ENCODE peak calls at places on chromosomes 1 and 21, in five cellular contexts. One of them, this sample, is unnamed.

GRCh38 chr1:156499703-156500577 is 635 bp downstream of the MEF2D start:
- DNase-seq in colonic mucosa: peak; percentile 73
- DNase-seq in mammary epithelial cell: no peak
- DNase-seq in pancreas: peak; percentile 86
- DNase-seq in upper lobe of right lung: peak; percentile 80
- DNase-seq in this sample: no peak

GRCh38 chr1:234990328-234990675 is 138.3 kb downstream of the TOMM20 start:
- DNase-seq in upper lobe of right lung: no peak
- DNase-seq in mammary epithelial cell: no peak
- DNase-seq in pancreas: no peak
- DNase-seq in colonic mucosa: no peak
- DNase-seq in this sample: no peak

GRCh38 chr1:228317891-228318810 is 88.5 kb downstream of the TRIM11 start:
- DNase-seq in colonic mucosa: no peak
- DNase-seq in pancreas: peak; percentile 68
- DNase-seq in upper lobe of right lung: peak; percentile 50
- DNase-seq in mammary epithelial cell: no peak
- DNase-seq in this sample: no peak

GRCh38 chr1:42392923-42393848 is 12.6 kb downstream of the RIMKLA start:
- DNase-seq in upper lobe of right lung: no peak
- DNase-seq in mammary epithelial cell: no peak
- DNase-seq in colonic mucosa: peak; percentile 42
- DNase-seq in pancreas: no peak
- DNase-seq in this sample: no peak

GRCh38 chr1:15621975-15622374 is 4.7 kb downstream of the DDI2 start:
- DNase-seq in pancreas: no peak
- DNase-seq in mammary epithelial cell: no peak
- DNase-seq in colonic mucosa: no peak
- DNase-seq in upper lobe of right lung: no peak
- DNase-seq in this sample: no peak

GRCh38 chr1:54965624-54966340 is 14.6 kb upstream of the TMEM61 start:
- DNase-seq in colonic mucosa: peak; percentile 40
- DNase-seq in upper lobe of right lung: no peak
- DNase-seq in mammary epithelial cell: peak; percentile 52
- DNase-seq in pancreas: no peak
- DNase-seq in this sample: no peak

GRCh38 chr21:37921091-37921490 is 4.8 kb upstream of the KCNJ6 start:
- DNase-seq in mammary epithelial cell: peak; percentile 5
- DNase-seq in colonic mucosa: no peak
- DNase-seq in upper lobe of right lung: no peak
- DNase-seq in pancreas: no peak
- DNase-seq in this sample: no peak

GRCh38 chr1:209483691-209484090 is 99.8 kb upstream of the CAMK1G start:
- DNase-seq in pancreas: no peak
- DNase-seq in colonic mucosa: no peak
- DNase-seq in upper lobe of right lung: no peak
- DNase-seq in mammary epithelial cell: no peak
- DNase-seq in this sample: no peak

GRCh38 chr1:228884615-228885566 is 149.6 kb downstream of the RHOU start:
- DNase-seq in colonic mucosa: peak; percentile 5
- DNase-seq in pancreas: no peak
- DNase-seq in mammary epithelial cell: no peak
- DNase-seq in upper lobe of right lung: no peak
- DNase-seq in this sample: no peak

GRCh38 chr1:210505601-210506564 is 177.2 kb downstream of the HHAT start:
- DNase-seq in mammary epithelial cell: no peak
- DNase-seq in upper lobe of right lung: no peak
- DNase-seq in pancreas: no peak
- DNase-seq in colonic mucosa: no peak
- DNase-seq in this sample: no peak

GRCh38 chr1:93716974-93717373 is 35.3 kb upstream of the BCAR3 start:
- DNase-seq in upper lobe of right lung: no peak
- DNase-seq in colonic mucosa: no peak
- DNase-seq in pancreas: no peak
- DNase-seq in mammary epithelial cell: peak; percentile 78
- DNase-seq in this sample: no peak

GRCh38 chr1:77538956-77539509 is 143.4 kb downstream of the ZZZ3 start:
- DNase-seq in colonic mucosa: no peak
- DNase-seq in mammary epithelial cell: peak; percentile 71
- DNase-seq in pancreas: no peak
- DNase-seq in upper lobe of right lung: no peak
- DNase-seq in this sample: no peak

GRCh38 chr1:105485207-105485606 is 1571.3 kb upstream of the PRMT6 start:
- DNase-seq in mammary epithelial cell: peak; percentile 0
- DNase-seq in upper lobe of right lung: no peak
- DNase-seq in colonic mucosa: no peak
- DNase-seq in pancreas: no peak
- DNase-seq in this sample: no peak

GRCh38 chr21:31509108-31510017 is 150.1 kb upstream of the SOD1 start:
- DNase-seq in colonic mucosa: peak; percentile 47
- DNase-seq in upper lobe of right lung: no peak
- DNase-seq in pancreas: no peak
- DNase-seq in mammary epithelial cell: peak; percentile 48
- DNase-seq in this sample: peak; percentile 41
- TF ChIP-seq CTCF in colonic mucosa: no peak
- TF ChIP-seq CTCF in upper lobe of right lung: no peak
- TF ChIP-seq CTCF in pancreas: no peak
- TF ChIP-seq CTCF in mammary epithelial cell: no peak
- TF ChIP-seq CTCF in this sample: no peak

GRCh38 chr1:85273397-85273796 is 3.0 kb downstream of the BCL10 start:
- DNase-seq in mammary epithelial cell: no peak
- DNase-seq in pancreas: no peak
- DNase-seq in colonic mucosa: no peak
- DNase-seq in upper lobe of right lung: no peak
- DNase-seq in this sample: no peak
- H3K4me3 ChIP-seq in mammary epithelial cell: no peak overlapping the region
- H3K4me3 ChIP-seq in pancreas: no peak overlapping the region
- H3K4me3 ChIP-seq in colonic mucosa: no peak overlapping the region
- H3K4me3 ChIP-seq in upper lobe of right lung: no peak overlapping the region
- H3K4me3 ChIP-seq in this sample: no peak overlapping the region

DNA sequence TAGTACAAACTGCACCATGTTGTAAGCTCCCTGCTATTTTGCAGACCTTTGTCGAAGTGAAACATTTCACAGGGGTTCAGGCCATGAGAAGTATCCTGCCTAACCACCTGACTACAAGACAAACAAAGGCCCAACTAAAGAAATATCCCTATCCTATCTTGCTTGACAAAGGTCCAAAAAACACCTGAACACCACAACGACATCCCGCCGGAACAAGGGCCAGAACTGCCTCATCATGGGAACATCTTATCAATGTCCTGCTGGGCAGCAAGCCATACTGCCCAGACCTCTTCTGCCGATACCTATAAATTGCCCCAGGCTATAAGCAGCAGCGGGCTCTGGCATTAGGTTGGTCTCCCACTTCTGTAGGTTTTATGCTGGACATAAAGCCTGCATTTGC is 12.3 kb downstream of the MYSM1 start:
- DNase-seq in upper lobe of right lung: no peak
- DNase-seq in mammary epithelial cell: no peak
- DNase-seq in pancreas: no peak
- DNase-seq in colonic mucosa: no peak
- DNase-seq in this sample: no peak
- H3K36me3 ChIP-seq in upper lobe of right lung: peaks cover 96% of the 10 kb centered on the region
- H3K36me3 ChIP-seq in mammary epithelial cell: peaks cover 42% of the 10 kb centered on the region
- H3K36me3 ChIP-seq in pancreas: peaks cover 34% of the 10 kb centered on the region
- H3K36me3 ChIP-seq in colonic mucosa: peaks cover under 1% of the 10 kb centered on the region
- H3K36me3 ChIP-seq in this sample: no peaks in the 10 kb centered on the region

DNA sequence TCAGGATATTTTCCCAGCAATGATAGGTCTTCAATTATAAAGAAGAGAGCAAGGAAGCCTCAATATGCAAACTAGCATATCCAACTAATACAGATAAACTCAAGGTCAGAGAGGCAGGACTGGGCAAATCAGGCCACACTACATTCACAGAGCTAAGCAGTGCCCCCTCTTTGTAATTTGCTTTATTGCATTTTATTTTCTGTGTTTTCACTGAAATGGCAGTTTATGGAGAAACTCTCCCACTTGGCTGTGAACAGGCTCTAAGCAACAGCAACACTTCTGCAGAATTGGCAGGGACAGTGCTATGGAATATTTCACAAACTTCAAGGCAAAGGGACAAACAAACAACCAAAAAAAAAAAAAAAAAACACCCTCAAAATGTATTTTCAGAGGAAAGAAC is 93.4 kb upstream of the SOD1 start:
- DNase-seq in pancreas: no peak
- DNase-seq in colonic mucosa: no peak
- DNase-seq in upper lobe of right lung: no peak
- DNase-seq in mammary epithelial cell: no peak
- DNase-seq in this sample: no peak
- TF ChIP-seq CTCF in pancreas: no peak
- TF ChIP-seq CTCF in colonic mucosa: no peak
- TF ChIP-seq CTCF in upper lobe of right lung: no peak
- TF ChIP-seq CTCF in mammary epithelial cell: no peak
- TF ChIP-seq CTCF in this sample: no peak

This sample was measured in Caco-2.